ENCODE peak calls at places on chromosomes 7 and 10, in seven cellular contexts. O, F, T, I, R, V and Z are unnamed samples.

GRCh38 chr10:63466168-63466935 is 575 bp upstream of the JMJD1C start:
- DNase-seq in O (peak; percentile 70), F (peak; percentile 18), T (peak; percentile 79), I (peak; percentile 55), R (peak; percentile 82), V (peak; percentile 79), Z (no peak)

GRCh38 chr7:107725138-107725740 is 18.7 kb upstream of the CBLL1 start:
- DNase-seq in O (peak; percentile 59), F (peak; percentile 15), T (no peak), I (peak; percentile 68), R (peak; percentile 78), V (peak; percentile 68), Z (peak; percentile 63)

GRCh38 chr7:105769951-105770628 is 106.3 kb downstream of the ATXN7L1 start:
- DNase-seq in O (peak; percentile 76), F (no peak), T (no peak), I (peak; percentile 51), R (no peak), V (no peak), Z (no peak)

GRCh38 chr7:47622946-47623640 is 41.2 kb upstream of the TNS3 start:
- DNase-seq in O (no peak), F (no peak), T (no peak), I (peak; percentile 97), R (peak; percentile 54), V (no peak), Z (no peak)

GRCh38 chr10:53109320-53109719 is 336.7 kb upstream of the MBL2 start:
- DNase-seq in O (no peak), F (no peak), T (no peak), I (no peak), R (no peak), V (no peak), Z (no peak)

GRCh38 chr10:17354781-17355180 is 99.6 kb downstream of the ST8SIA6 start:
- DNase-seq in O (no peak), F (no peak), T (no peak), I (no peak), R (no peak), V (no peak), Z (no peak)

GRCh38 chr10:93138113-93138870 is 64.6 kb downstream of the CYP26A1 start:
- DNase-seq in O (peak; percentile 12), F (no peak), T (no peak), I (no peak), R (no peak), V (no peak), Z (no peak)

GRCh38 chr7:80790877-80791276 is 128.0 kb downstream of the SEMA3C start:
- DNase-seq in O (no peak), F (no peak), T (no peak), I (no peak), R (peak; percentile 33), V (no peak), Z (no peak)

GRCh38 chr10:8615118-8615517 is 560.6 kb downstream of the GATA3 start:
- DNase-seq in O (no peak), F (no peak), T (no peak), I (no peak), R (no peak), V (no peak), Z (no peak)

GRCh38 chr10:109968954-109969644 is 38.7 kb upstream of the ADD3 start:
- DNase-seq in O (no peak), F (no peak), T (no peak), I (no peak), R (peak; percentile 77), V (no peak), Z (no peak)

GRCh38 chr10:124086787-124087671 is 6.4 kb downstream of the CHST15 start:
- DNase-seq in O (no peak), F (no peak), T (peak; percentile 64), I (no peak), R (no peak), V (no peak), Z (no peak)

GRCh38 chr7:519429-519973 is at the start of gene PDGFA:
- DNase-seq in O (peak; percentile 54), F (no peak), T (no peak), I (peak; percentile 39), R (no peak), V (peak; percentile 79), Z (no peak)

GRCh38 chr7:520503-521161 is 986 bp upstream of the PDGFA start:
- DNase-seq in O (no peak), F (no peak), T (no peak), I (no peak), R (peak; percentile 58), V (peak; percentile 80), Z (peak; percentile 81)

GRCh38 chr7:518630-519428 is 817 bp downstream of the PDGFA start:
- DNase-seq in O (peak; percentile 64), F (peak; percentile 6), T (peak; percentile 94), I (peak; percentile 71), R (peak; percentile 80), V (peak; percentile 78), Z (peak; percentile 88)

GRCh38 chr7:521221-522070 is 1.8 kb upstream of the PDGFA start:
- DNase-seq in O (peak; percentile 55), F (no peak), T (peak; percentile 95), I (peak; percentile 16), R (peak; percentile 67), V (peak; percentile 65), Z (peak; percentile 80)

DNA sequence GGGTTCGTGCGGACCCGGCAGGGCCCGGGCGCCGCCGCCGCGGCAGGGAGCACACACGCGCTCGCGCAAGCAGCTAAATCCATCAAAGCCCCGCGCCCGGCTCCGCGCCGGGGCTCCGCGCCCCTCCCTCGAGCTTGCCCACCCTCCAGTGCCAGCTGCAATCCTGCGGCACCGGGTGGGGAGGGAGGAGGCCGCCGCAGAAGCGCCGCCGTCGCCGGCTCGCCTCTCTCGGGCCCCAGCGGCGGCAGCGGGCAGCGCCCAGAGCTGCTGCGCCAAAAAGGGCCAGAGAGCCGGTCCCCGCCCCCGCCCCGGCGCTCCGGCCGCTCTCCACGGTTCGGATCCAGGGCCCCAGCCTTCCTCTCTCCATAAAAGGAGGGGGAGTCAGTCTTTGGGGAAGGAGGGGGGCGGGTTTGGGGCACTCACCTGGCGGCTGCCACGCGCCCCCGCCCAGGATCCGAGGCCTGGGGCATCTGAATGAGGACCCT is 370 bp upstream of the PDGFA start:
- DNase-seq in O (peak; percentile 56), F (no peak), T (peak; percentile 91), I (peak; percentile 36), R (no peak), V (peak; percentile 86), Z (peak; percentile 90)
- H3K27ac ChIP-seq in O (no peak overlapping the region), F (no peak overlapping the region), T (peak overlapping the region; percentile 52), I (no peak overlapping the region), R (peak overlapping the region; percentile 68), V (no peak overlapping the region), Z (no peak overlapping the region)

GRCh38 chr10:75400769-75401568 is 595 bp downstream of the ZNF503 start:
- DNase-seq in O (no peak), F (no peak), T (peak; percentile 89), I (peak; percentile 56), R (peak; percentile 65), V (peak; percentile 72), Z (peak; percentile 85)

GRCh38 chr10:75401569-75402485 is at the start of gene ZNF503:
- DNase-seq in O (peak; percentile 94), F (no peak), T (peak; percentile 99), I (peak; percentile 97), R (peak; percentile 98), V (peak; percentile 98), Z (peak; percentile 96)

GRCh38 chr10:75404023-75404334 is 2.4 kb upstream of the ZNF503 start:
- DNase-seq in O (no peak), F (no peak), T (no peak), I (no peak), R (no peak), V (no peak), Z (no peak)

GRCh38 chr10:75403144-75404022 is 1.8 kb upstream of the ZNF503 start:
- DNase-seq in O (no peak), F (no peak), T (peak; percentile 84), I (no peak), R (peak; percentile 29), V (peak; percentile 87), Z (peak; percentile 82)

GRCh38 chr10:75402486-75403143 is 1.1 kb upstream of the ZNF503 start:
- DNase-seq in O (no peak), F (no peak), T (peak; percentile 82), I (no peak), R (peak; percentile 44), V (peak; percentile 76), Z (peak; percentile 80)
- H3K27me3 ChIP-seq in O (peaks cover 99% of the 10 kb centered on the region), F (peaks cover 16% of the 10 kb centered on the region), T (no peaks in the 10 kb centered on the region), I (peaks cover 3% of the 10 kb centered on the region), R (no peaks in the 10 kb centered on the region), V (peaks cover 75% of the 10 kb centered on the region), Z (peaks cover 83% of the 10 kb centered on the region)

DNA sequence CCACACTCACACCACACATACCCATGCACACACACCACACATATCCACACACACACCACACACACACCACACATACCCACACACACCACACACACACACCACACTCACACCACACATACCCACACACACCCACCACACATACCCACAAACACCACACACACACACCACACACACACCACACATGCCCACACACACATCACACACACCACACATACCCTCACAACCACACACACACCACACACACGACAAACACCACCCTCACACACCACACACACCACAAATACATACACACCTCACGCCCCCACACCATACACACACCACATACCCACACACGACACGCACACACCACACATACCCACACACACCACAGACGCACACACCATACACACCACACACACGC is 119.7 kb downstream of the PON1 start:
- DNase-seq in O (no peak), F (no peak), T (no peak), I (no peak), R (no peak), V (no peak), Z (no peak)
- H3K4me1 ChIP-seq in O (peaks cover 8% of the 10 kb centered on the region), F (no peaks in the 10 kb centered on the region), T (peaks cover 2% of the 10 kb centered on the region), I (no peaks in the 10 kb centered on the region), R (no peaks in the 10 kb centered on the region), V (peaks cover 4% of the 10 kb centered on the region), Z (no peaks in the 10 kb centered on the region)

GRCh38 chr10:117609095-117609821 is 66.7 kb downstream of the EMX2 start:
- DNase-seq in O (no peak), F (no peak), T (no peak), I (peak; percentile 2), R (peak; percentile 33), V (no peak), Z (no peak)
- H3K27ac ChIP-seq in O (no peak overlapping the region), F (no peak overlapping the region), T (no peak overlapping the region), I (no peak overlapping the region), R (no peak overlapping the region), V (no peak overlapping the region), Z (no peak overlapping the region)

GRCh38 chr7:103993551-103993950 is 4.1 kb upstream of the RELN start:
- DNase-seq in O (no peak), F (no peak), T (no peak), I (peak; percentile 11), R (no peak), V (no peak), Z (no peak)
- H3K27me3 ChIP-seq in O (peaks cover 35% of the 10 kb centered on the region), F (no peaks in the 10 kb centered on the region), T (no peaks in the 10 kb centered on the region), I (no peaks in the 10 kb centered on the region), R (no peaks in the 10 kb centered on the region), V (peaks cover 52% of the 10 kb centered on the region), Z (peaks cover 35% of the 10 kb centered on the region)

DNA sequence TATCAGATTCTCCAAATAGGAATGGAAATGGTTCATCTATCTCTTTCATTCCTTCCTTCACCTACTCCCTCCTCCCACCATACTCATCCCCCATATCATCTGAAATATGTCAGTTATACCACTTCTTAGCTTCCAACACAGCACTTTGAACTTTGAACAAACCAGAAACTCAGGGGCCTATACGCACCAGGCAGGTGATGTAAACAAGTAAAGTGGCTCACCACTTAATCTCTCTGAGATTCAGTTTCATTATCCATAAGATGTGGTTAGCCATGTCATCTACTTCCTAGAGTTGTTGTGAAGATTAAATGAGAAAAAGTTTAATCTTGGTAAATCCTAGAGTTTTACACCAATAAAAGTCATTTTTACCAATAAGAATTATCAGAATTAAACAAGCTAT is 65.9 kb upstream of the LRRN3 start:
- DNase-seq in O (no peak), F (no peak), T (no peak), I (no peak), R (no peak), V (no peak), Z (no peak)
- H3K4me1 ChIP-seq in O (peaks cover 34% of the 10 kb centered on the region), F (peaks cover 93% of the 10 kb centered on the region), T (peaks cover 2% of the 10 kb centered on the region), I (peaks cover 2% of the 10 kb centered on the region), R (no peaks in the 10 kb centered on the region), V (peaks cover 14% of the 10 kb centered on the region), Z (peaks cover 9% of the 10 kb centered on the region)